ENCODE peak calls at places on chromosomes 1 and 21, in nine cellular contexts. One of them, this sample, is unnamed. For H3K36me3, the result is how much of the 10 kb centered on the place peaks cover.

GRCh38 chr1:243718893-243719292 is 131.2 kb downstream of the AKT3 start:
- DNase-seq in tibial artery: no peak
- DNase-seq in HepG2: no peak
- DNase-seq in colonic mucosa: no peak
- DNase-seq in RWPE2: no peak
- DNase-seq in right lobe of liver: no peak
- DNase-seq in uterus: no peak
- DNase-seq in lower lobe of right lung: no peak
- DNase-seq in CD8-positive, alpha-beta T cell: no peak
- DNase-seq in this sample: no peak

GRCh38 chr1:83102630-83103071 is 896.3 kb downstream of the TTLL7 start:
- DNase-seq in uterus: no peak
- DNase-seq in RWPE2: no peak
- DNase-seq in lower lobe of right lung: no peak
- DNase-seq in tibial artery: no peak
- DNase-seq in colonic mucosa: no peak
- DNase-seq in HepG2: no peak
- DNase-seq in right lobe of liver: no peak
- DNase-seq in CD8-positive, alpha-beta T cell: no peak
- DNase-seq in this sample: no peak

GRCh38 chr1:214439352-214440119 is 111.9 kb downstream of the PTPN14 start:
- DNase-seq in CD8-positive, alpha-beta T cell: peak
- DNase-seq in HepG2: peak
- DNase-seq in colonic mucosa: peak
- DNase-seq in right lobe of liver: no peak
- DNase-seq in uterus: peak
- DNase-seq in lower lobe of right lung: no peak
- DNase-seq in RWPE2: peak
- DNase-seq in tibial artery: no peak
- DNase-seq in this sample: no peak

GRCh38 chr1:235325139-235325538 is 2.8 kb downstream of the ARID4B start:
- DNase-seq in HepG2: no peak
- DNase-seq in right lobe of liver: no peak
- DNase-seq in tibial artery: no peak
- DNase-seq in colonic mucosa: no peak
- DNase-seq in lower lobe of right lung: no peak
- DNase-seq in CD8-positive, alpha-beta T cell: no peak
- DNase-seq in RWPE2: no peak
- DNase-seq in uterus: no peak
- DNase-seq in this sample: no peak

GRCh38 chr1:91523462-91523861 is 22.8 kb downstream of the CDC7 start:
- DNase-seq in RWPE2: no peak
- DNase-seq in right lobe of liver: no peak
- DNase-seq in uterus: no peak
- DNase-seq in colonic mucosa: no peak
- DNase-seq in HepG2: no peak
- DNase-seq in lower lobe of right lung: no peak
- DNase-seq in CD8-positive, alpha-beta T cell: no peak
- DNase-seq in tibial artery: no peak
- DNase-seq in this sample: no peak

GRCh38 chr1:47843059-47843458 is 154.1 kb downstream of the TRABD2B start:
- DNase-seq in CD8-positive, alpha-beta T cell: no peak
- DNase-seq in tibial artery: no peak
- DNase-seq in uterus: no peak
- DNase-seq in colonic mucosa: no peak
- DNase-seq in right lobe of liver: no peak
- DNase-seq in lower lobe of right lung: no peak
- DNase-seq in HepG2: no peak
- DNase-seq in RWPE2: no peak
- DNase-seq in this sample: no peak

GRCh38 chr1:99131541-99131940 is 126.9 kb upstream of the PLPPR5 start:
- DNase-seq in right lobe of liver: no peak
- DNase-seq in colonic mucosa: no peak
- DNase-seq in HepG2: no peak
- DNase-seq in tibial artery: no peak
- DNase-seq in lower lobe of right lung: no peak
- DNase-seq in CD8-positive, alpha-beta T cell: no peak
- DNase-seq in uterus: no peak
- DNase-seq in RWPE2: no peak
- DNase-seq in this sample: no peak

GRCh38 chr1:15352122-15352957 is 57.3 kb upstream of the EFHD2 start:
- DNase-seq in colonic mucosa: peak
- DNase-seq in tibial artery: no peak
- DNase-seq in CD8-positive, alpha-beta T cell: peak
- DNase-seq in uterus: no peak
- DNase-seq in lower lobe of right lung: no peak
- DNase-seq in right lobe of liver: no peak
- DNase-seq in HepG2: peak
- DNase-seq in RWPE2: peak
- DNase-seq in this sample: no peak

GRCh38 chr1:165542015-165542631 is 1.7 kb upstream of the LRRC52 start:
- DNase-seq in CD8-positive, alpha-beta T cell: no peak
- DNase-seq in uterus: no peak
- DNase-seq in tibial artery: no peak
- DNase-seq in lower lobe of right lung: no peak
- DNase-seq in HepG2: no peak
- DNase-seq in RWPE2: no peak
- DNase-seq in right lobe of liver: no peak
- DNase-seq in colonic mucosa: no peak
- DNase-seq in this sample: no peak

GRCh38 chr1:3900969-3901529 is 977 bp upstream of the C1orf174 start:
- DNase-seq in uterus: peak
- DNase-seq in right lobe of liver: peak
- DNase-seq in lower lobe of right lung: peak
- DNase-seq in RWPE2: peak
- DNase-seq in tibial artery: peak
- DNase-seq in HepG2: peak
- DNase-seq in CD8-positive, alpha-beta T cell: peak
- DNase-seq in colonic mucosa: peak
- DNase-seq in this sample: peak

GRCh38 chr1:54124472-54124871 is 28.3 kb downstream of the CDCP2 start:
- DNase-seq in colonic mucosa: peak
- DNase-seq in uterus: no peak
- DNase-seq in lower lobe of right lung: no peak
- DNase-seq in HepG2: no peak
- DNase-seq in RWPE2: no peak
- DNase-seq in tibial artery: no peak
- DNase-seq in CD8-positive, alpha-beta T cell: no peak
- DNase-seq in right lobe of liver: no peak
- DNase-seq in this sample: no peak

GRCh38 chr1:232143315-232143886 is 486.5 kb downstream of the SIPA1L2 start:
- DNase-seq in RWPE2: no peak
- DNase-seq in CD8-positive, alpha-beta T cell: no peak
- DNase-seq in colonic mucosa: no peak
- DNase-seq in HepG2: no peak
- DNase-seq in right lobe of liver: no peak
- DNase-seq in tibial artery: no peak
- DNase-seq in lower lobe of right lung: no peak
- DNase-seq in uterus: no peak
- DNase-seq in this sample: no peak

GRCh38 chr21:14739590-14739989 is 193.5 kb upstream of the SAMSN1 start:
- DNase-seq in HepG2: no peak
- DNase-seq in colonic mucosa: no peak
- DNase-seq in CD8-positive, alpha-beta T cell: no peak
- DNase-seq in RWPE2: no peak
- DNase-seq in uterus: no peak
- DNase-seq in right lobe of liver: no peak
- DNase-seq in lower lobe of right lung: no peak
- DNase-seq in tibial artery: no peak
- DNase-seq in this sample: no peak

GRCh38 chr1:167339405-167339804 is 118.7 kb downstream of the POU2F1 start:
- DNase-seq in colonic mucosa: no peak
- DNase-seq in lower lobe of right lung: no peak
- DNase-seq in right lobe of liver: no peak
- DNase-seq in CD8-positive, alpha-beta T cell: no peak
- DNase-seq in tibial artery: no peak
- DNase-seq in uterus: no peak
- DNase-seq in HepG2: no peak
- DNase-seq in RWPE2: no peak
- DNase-seq in this sample: no peak

GRCh38 chr1:81811757-81812371 is 11.1 kb downstream of the ADGRL2 start:
- DNase-seq in uterus: no peak
- DNase-seq in tibial artery: no peak
- DNase-seq in lower lobe of right lung: no peak
- DNase-seq in right lobe of liver: no peak
- DNase-seq in CD8-positive, alpha-beta T cell: no peak
- DNase-seq in HepG2: no peak
- DNase-seq in colonic mucosa: no peak
- DNase-seq in RWPE2: no peak
- DNase-seq in this sample: no peak

DNA sequence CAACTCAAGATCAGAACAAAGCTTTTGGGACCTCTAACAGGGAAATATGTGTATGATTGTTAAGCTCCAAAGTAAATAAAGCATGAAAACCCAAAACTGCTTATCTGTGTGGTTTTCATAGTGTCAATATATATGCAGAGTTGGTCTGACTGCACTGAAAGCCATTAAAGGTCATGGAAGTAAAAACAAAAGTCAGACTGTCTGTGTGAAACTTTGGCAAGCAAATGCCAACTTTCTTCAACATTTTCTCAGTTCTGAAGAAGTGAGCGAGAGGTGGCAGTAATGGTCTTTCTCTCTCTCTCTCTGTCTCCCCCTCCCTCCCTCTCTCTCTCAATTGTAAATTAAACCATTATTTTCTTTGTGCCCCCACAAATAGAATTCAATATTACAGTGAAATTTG is 100.1 kb upstream of the S1PR1 start:
- DNase-seq in uterus: no peak
- DNase-seq in lower lobe of right lung: no peak
- DNase-seq in HepG2: peak
- DNase-seq in colonic mucosa: no peak
- DNase-seq in CD8-positive, alpha-beta T cell: no peak
- DNase-seq in RWPE2: no peak
- DNase-seq in right lobe of liver: no peak
- DNase-seq in tibial artery: no peak
- DNase-seq in this sample: no peak
- TF ChIP-seq CTCF in uterus: no peak
- TF ChIP-seq CTCF in lower lobe of right lung: peak
- TF ChIP-seq CTCF in HepG2: peak
- TF ChIP-seq CTCF in colonic mucosa: no peak
- TF ChIP-seq CTCF in CD8-positive, alpha-beta T cell: peak
- TF ChIP-seq CTCF in RWPE2: peak
- TF ChIP-seq CTCF in right lobe of liver: peak
- TF ChIP-seq CTCF in tibial artery: no peak
- TF ChIP-seq CTCF in this sample: no peak

GRCh38 chr21:38306407-38306806 is 49.6 kb downstream of the KCNJ15 start:
- DNase-seq in uterus: no peak
- DNase-seq in RWPE2: no peak
- DNase-seq in tibial artery: no peak
- DNase-seq in HepG2: no peak
- DNase-seq in CD8-positive, alpha-beta T cell: no peak
- DNase-seq in right lobe of liver: no peak
- DNase-seq in colonic mucosa: no peak
- DNase-seq in lower lobe of right lung: no peak
- DNase-seq in this sample: no peak
- H3K4me3 ChIP-seq in uterus: no peak
- H3K4me3 ChIP-seq in RWPE2: no peak
- H3K4me3 ChIP-seq in tibial artery: no peak
- H3K4me3 ChIP-seq in HepG2: no peak
- H3K4me3 ChIP-seq in CD8-positive, alpha-beta T cell: no peak
- H3K4me3 ChIP-seq in right lobe of liver: no peak
- H3K4me3 ChIP-seq in colonic mucosa: no peak
- H3K4me3 ChIP-seq in lower lobe of right lung: no peak
- H3K4me3 ChIP-seq in this sample: no peak

GRCh38 chr1:188906921-188907641 is 1570.6 kb downstream of the BRINP3 start:
- DNase-seq in RWPE2: no peak
- DNase-seq in CD8-positive, alpha-beta T cell: no peak
- DNase-seq in HepG2: no peak
- DNase-seq in tibial artery: no peak
- DNase-seq in colonic mucosa: no peak
- DNase-seq in uterus: no peak
- DNase-seq in right lobe of liver: no peak
- DNase-seq in lower lobe of right lung: no peak
- DNase-seq in this sample: no peak

GRCh38 chr1:188903241-188903640 is 1574.4 kb downstream of the BRINP3 start:
- DNase-seq in colonic mucosa: no peak
- DNase-seq in lower lobe of right lung: no peak
- DNase-seq in HepG2: no peak
- DNase-seq in RWPE2: no peak
- DNase-seq in tibial artery: no peak
- DNase-seq in uterus: no peak
- DNase-seq in right lobe of liver: no peak
- DNase-seq in CD8-positive, alpha-beta T cell: no peak
- DNase-seq in this sample: no peak

GRCh38 chr1:188904201-188904600 is 1573.5 kb downstream of the BRINP3 start:
- DNase-seq in HepG2: no peak
- DNase-seq in lower lobe of right lung: no peak
- DNase-seq in RWPE2: no peak
- DNase-seq in uterus: no peak
- DNase-seq in colonic mucosa: no peak
- DNase-seq in CD8-positive, alpha-beta T cell: no peak
- DNase-seq in tibial artery: no peak
- DNase-seq in right lobe of liver: no peak
- DNase-seq in this sample: no peak
- H3K36me3 ChIP-seq in HepG2: under half
- H3K36me3 ChIP-seq in lower lobe of right lung: under half
- H3K36me3 ChIP-seq in RWPE2: under half
- H3K36me3 ChIP-seq in uterus: under half
- H3K36me3 ChIP-seq in colonic mucosa: under half
- H3K36me3 ChIP-seq in CD8-positive, alpha-beta T cell: under half
- H3K36me3 ChIP-seq in tibial artery: under half
- H3K36me3 ChIP-seq in right lobe of liver: under half
- H3K36me3 ChIP-seq in this sample: under half

DNA sequence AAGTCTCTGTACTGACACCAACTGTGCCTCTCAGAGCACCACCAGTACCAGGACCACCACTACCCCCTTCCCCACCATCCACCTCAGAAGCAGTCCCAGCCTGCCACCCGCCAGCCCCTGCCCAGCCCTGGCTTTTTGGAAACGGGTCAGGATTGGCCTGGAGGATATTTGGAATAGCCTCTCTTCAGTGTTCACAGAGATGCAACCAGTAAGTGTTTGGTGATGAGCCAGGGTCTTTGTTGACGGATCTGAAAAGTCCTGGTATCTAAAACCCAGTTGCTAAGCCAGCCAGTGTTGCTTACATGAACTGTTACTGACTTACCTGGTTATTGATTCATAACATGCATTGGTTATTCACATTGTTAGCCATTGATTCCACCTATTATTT is 1.1 kb downstream of the C1orf56 start:
- DNase-seq in CD8-positive, alpha-beta T cell: no peak
- DNase-seq in RWPE2: no peak
- DNase-seq in tibial artery: no peak
- DNase-seq in right lobe of liver: no peak
- DNase-seq in HepG2: no peak
- DNase-seq in uterus: no peak
- DNase-seq in lower lobe of right lung: no peak
- DNase-seq in colonic mucosa: no peak
- DNase-seq in this sample: no peak
- TF ChIP-seq CTCF in CD8-positive, alpha-beta T cell: no peak
- TF ChIP-seq CTCF in RWPE2: peak
- TF ChIP-seq CTCF in tibial artery: no peak
- TF ChIP-seq CTCF in right lobe of liver: peak
- TF ChIP-seq CTCF in HepG2: no peak
- TF ChIP-seq CTCF in uterus: no peak
- TF ChIP-seq CTCF in lower lobe of right lung: no peak
- TF ChIP-seq CTCF in colonic mucosa: peak
- TF ChIP-seq CTCF in this sample: peak

GRCh38 chr1:40668769-40669525 is 3.5 kb upstream of the RIMS3 start:
- DNase-seq in CD8-positive, alpha-beta T cell: peak
- DNase-seq in colonic mucosa: peak
- DNase-seq in right lobe of liver: peak
- DNase-seq in HepG2: peak
- DNase-seq in uterus: peak
- DNase-seq in tibial artery: peak
- DNase-seq in RWPE2: no peak
- DNase-seq in lower lobe of right lung: peak
- DNase-seq in this sample: peak
- H3K4me3 ChIP-seq in CD8-positive, alpha-beta T cell: peak
- H3K4me3 ChIP-seq in colonic mucosa: no peak
- H3K4me3 ChIP-seq in right lobe of liver: peak
- H3K4me3 ChIP-seq in HepG2: peak
- H3K4me3 ChIP-seq in uterus: no peak
- H3K4me3 ChIP-seq in tibial artery: no peak
- H3K4me3 ChIP-seq in RWPE2: no peak
- H3K4me3 ChIP-seq in lower lobe of right lung: peak
- H3K4me3 ChIP-seq in this sample: peak

This sample was measured in left lung.